ENCODE peak calls at places on chromosome 5, in four cellular contexts. G, V, A and J are unnamed samples.

GRCh38 chr5:108380531-108381021 is 1.3 kb downstream of the FBXL17 start:
- DNase-seq in G (peak), V (peak), A (peak), J (peak)

GRCh38 chr5:138351056-138351455 is 1.4 kb upstream of the KDM3B start:
- DNase-seq in G (peak), V (no peak), A (no peak), J (peak)

GRCh38 chr5:140312067-140312790 is 9.3 kb upstream of the PFDN1 start:
- DNase-seq in G (peak), V (no peak), A (no peak), J (peak)

GRCh38 chr5:137491121-137491520 is 8.0 kb downstream of the SPOCK1 start:
- DNase-seq in G (peak), V (no peak), A (no peak), J (peak)

GRCh38 chr5:37940931-37941623 is 101.2 kb upstream of the GDNF start:
- DNase-seq in G (no peak), V (no peak), A (no peak), J (no peak)

GRCh38 chr5:109291090-109291489 is 118.7 kb downstream of the PJA2 start:
- DNase-seq in G (no peak), V (no peak), A (no peak), J (no peak)

GRCh38 chr5:150582281-150582791 is 58.1 kb upstream of the SYNPO start:
- DNase-seq in G (peak), V (peak), A (no peak), J (no peak)

GRCh38 chr5:40680741-40681350 is 1.1 kb downstream of the PTGER4 start:
- DNase-seq in G (no peak), V (peak), A (no peak), J (no peak)

GRCh38 chr5:175796536-175797499 is 74.6 kb upstream of the CPLX2 start:
- DNase-seq in G (peak), V (peak), A (no peak), J (peak)

GRCh38 chr5:171162165-171162564 is 146.9 kb upstream of the TLX3 start:
- DNase-seq in G (no peak), V (no peak), A (no peak), J (no peak)

GRCh38 chr5:55820488-55820887 is 30.7 kb upstream of the IL31RA start:
- DNase-seq in G (peak), V (no peak), A (no peak), J (no peak)

GRCh38 chr5:172910828-172911627 is 48.2 kb upstream of the RPL26L1 start:
- DNase-seq in G (peak), V (peak), A (peak), J (peak)
- TF ChIP-seq CTCF in G (peak), V (no peak), A (no peak), J (peak)

DNA sequence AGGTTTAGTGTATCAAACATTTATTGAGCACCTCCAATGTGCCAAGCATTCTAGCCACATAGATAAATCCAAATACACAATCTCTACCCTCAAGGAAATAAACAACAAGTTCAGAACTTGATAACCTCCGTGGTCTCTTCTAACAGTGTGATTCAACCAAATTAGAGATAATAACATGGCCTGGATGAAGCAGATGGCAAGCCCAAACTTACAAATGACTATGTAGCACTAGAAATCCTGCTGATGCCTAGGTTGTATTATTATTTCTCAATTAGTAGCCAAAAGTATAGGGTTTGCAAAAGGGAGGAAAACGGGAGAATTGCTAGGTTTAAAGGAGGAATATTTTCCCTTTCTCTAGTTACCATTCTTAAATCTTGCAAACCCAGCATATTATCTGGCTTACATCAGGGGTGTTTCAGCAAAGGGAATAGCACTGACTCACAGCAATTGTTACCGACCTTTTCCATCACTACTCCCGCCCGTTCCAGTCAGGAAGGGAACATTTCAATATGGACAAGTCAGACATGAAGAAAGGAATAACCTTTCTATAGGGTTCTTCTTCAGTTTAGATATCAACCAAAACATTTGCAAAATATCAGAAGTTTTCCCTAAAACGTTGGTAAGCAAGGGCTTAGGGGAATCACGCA is 2.3 kb downstream of the DPYSL3 start:
- DNase-seq in G (peak), V (peak), A (no peak), J (peak)
- TF ChIP-seq CTCF in G (no peak), V (no peak), A (no peak), J (no peak)

GRCh38 chr5:123214193-123214592 is 125.2 kb downstream of the PRDM6 start:
- DNase-seq in G (no peak), V (no peak), A (no peak), J (no peak)

GRCh38 chr5:123220616-123221146 is 131.6 kb downstream of the PRDM6 start:
- DNase-seq in G (no peak), V (no peak), A (no peak), J (peak)

GRCh38 chr5:123217183-123217582 is 128.1 kb downstream of the PRDM6 start:
- DNase-seq in G (peak), V (no peak), A (no peak), J (no peak)

GRCh38 chr5:123211084-123211483 is 122.0 kb downstream of the PRDM6 start:
- DNase-seq in G (no peak), V (no peak), A (no peak), J (no peak)

GRCh38 chr5:123215929-123216702 is 127.1 kb downstream of the PRDM6 start:
- DNase-seq in G (no peak), V (no peak), A (no peak), J (no peak)
- TF ChIP-seq CTCF in G (no peak), V (no peak), A (no peak), J (no peak)

GRCh38 chr5:10857333-10857723 is 96.3 kb upstream of the DAP start:
- DNase-seq in G (no peak), V (no peak), A (no peak), J (no peak)
- TF ChIP-seq CTCF in G (no peak), V (no peak), A (no peak), J (no peak)

DNA sequence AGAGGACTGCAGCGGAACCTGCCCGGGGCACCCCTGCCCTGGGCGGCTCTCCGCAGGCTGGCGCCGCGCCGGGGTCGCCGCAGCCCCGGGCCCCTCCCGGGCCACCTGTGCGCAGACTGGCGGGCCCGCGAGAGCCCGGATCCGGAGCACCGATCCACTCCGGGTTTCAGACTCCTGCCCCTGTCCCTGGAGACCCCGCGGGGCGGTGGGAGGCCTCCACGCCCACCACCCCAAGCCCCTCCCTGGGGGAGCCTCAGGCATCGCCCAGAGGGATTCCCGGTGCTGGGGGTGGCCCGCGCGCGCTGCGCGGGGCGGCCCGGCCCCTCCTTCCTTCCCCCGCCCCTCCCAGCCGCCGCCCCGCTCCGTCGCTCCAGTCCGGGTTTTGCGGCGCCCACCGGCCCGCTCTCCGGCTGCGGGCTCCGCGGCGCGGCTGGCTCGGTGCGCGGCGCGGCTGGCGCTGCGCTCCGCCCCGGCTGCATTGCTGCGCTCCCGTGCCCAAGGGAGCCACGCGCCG is at the start of gene UNC5A:
- DNase-seq in G (peak), V (no peak), A (no peak), J (no peak)
- TF ChIP-seq CTCF in G (no peak), V (no peak), A (no peak), J (no peak)

DNA sequence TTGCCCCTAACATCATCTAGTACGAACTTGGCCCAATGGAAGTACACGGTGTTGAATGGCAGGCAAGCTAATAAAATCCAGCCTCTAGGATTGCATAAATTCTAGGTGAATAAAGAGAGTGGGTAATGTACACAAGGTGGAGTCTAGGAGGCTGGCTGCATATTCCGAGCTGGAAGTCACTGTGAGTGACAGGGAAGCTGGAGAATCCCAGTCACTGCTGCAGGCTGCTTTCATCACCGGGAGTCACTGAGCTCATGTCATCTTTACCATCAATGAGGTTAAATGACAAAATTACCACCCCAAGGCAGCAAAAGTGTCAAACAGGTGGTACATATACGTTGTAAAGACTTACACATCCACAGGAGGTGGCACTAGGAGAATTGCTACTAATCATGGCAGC is 91.3 kb upstream of the HMHB1 start:
- DNase-seq in G (no peak), V (no peak), A (no peak), J (no peak)
- TF ChIP-seq CTCF in G (no peak), V (no peak), A (no peak), J (no peak)